ENCODE peak calls at places on chromosomes 4 and X, in nine cellular contexts. Z is activated CD8-positive, alpha-beta memory T cell treated with anti-CD3 and anti-CD28 coated beads, Interleukin-2, amount 10 ng/mL, durations not matched to agents 7 days and 5 days; P is SIG-M5; M is cardiac fibroblast; X is body of pancreas; N is effector memory CD8-positive, alpha-beta T cell; E is effector memory CD4-positive, alpha-beta T cell; S is NCI-H1092; U is iPS-NIHi11. C is an unnamed sample.

GRCh38 chr4:1571986-1572385 is 112.1 kb downstream of the FAM53A start:
- DNase-seq in P (no peak), E (no peak), U (no peak), S (no peak), Z (no peak), X (no peak), M (no peak), N (no peak), C (no peak)

GRCh38 chrX:129930941-129931410 is 25.0 kb downstream of the UTP14A start:
- DNase-seq in X (no peak), P (no peak), E (no peak), Z (no peak), S (no peak), N (no peak), M (no peak), U (peak), C (no peak)

GRCh38 chr4:2327579-2327978 is 65.7 kb upstream of the MXD4 start:
- DNase-seq in Z (no peak), X (no peak), E (no peak), N (no peak), U (no peak), M (no peak), P (no peak), S (no peak), C (no peak)

GRCh38 chr4:55675196-55675793 is 39.2 kb upstream of the NMU start:
- DNase-seq in U (no peak), Z (no peak), P (no peak), M (no peak), N (no peak), X (no peak), E (no peak), S (no peak), C (no peak)

GRCh38 chrX:130869239-130869638 is 33.8 kb downstream of the ENOX2 start:
- DNase-seq in U (no peak), Z (no peak), M (no peak), E (no peak), X (no peak), N (no peak), S (no peak), P (no peak), C (no peak)

GRCh38 chr4:126364290-126364978 is 1049.7 kb downstream of the FAT4 start:
- DNase-seq in M (peak), S (no peak), N (no peak), U (no peak), X (no peak), E (no peak), P (no peak), Z (no peak), C (no peak)

GRCh38 chrX:136176399-136176825 is 29.1 kb downstream of the FHL1 start:
- DNase-seq in M (peak), N (no peak), Z (no peak), E (no peak), S (no peak), X (no peak), P (no peak), U (no peak), C (no peak)

GRCh38 chr4:26984896-26985295 is 124.3 kb downstream of the STIM2 start:
- DNase-seq in X (no peak), Z (no peak), N (no peak), U (no peak), E (no peak), P (no peak), S (no peak), M (no peak), C (no peak)

GRCh38 chrX:107601326-107601725 is 27.0 kb upstream of the PRPS1 start:
- DNase-seq in M (no peak), U (no peak), E (no peak), N (no peak), Z (no peak), P (no peak), S (no peak), X (no peak), C (no peak)

GRCh38 chr4:145487626-145488025 is 6.0 kb downstream of the SMAD1 start:
- DNase-seq in N (no peak), Z (no peak), E (no peak), S (no peak), M (no peak), U (no peak), X (no peak), P (no peak), C (no peak)

GRCh38 chr4:162201673-162202072 is 37.9 kb upstream of the FSTL5 start:
- DNase-seq in X (no peak), P (no peak), Z (no peak), M (no peak), N (no peak), E (no peak), U (no peak), S (no peak), C (no peak)

GRCh38 chr4:183200453-183200852 is 101.4 kb downstream of the WWC2 start:
- DNase-seq in E (no peak), X (peak), P (no peak), N (no peak), S (no peak), Z (no peak), U (peak), M (peak), C (no peak)

GRCh38 chr4:98564847-98565246 is 93.6 kb downstream of the TSPAN5 start:
- DNase-seq in X (no peak), E (no peak), U (no peak), M (no peak), S (no peak), P (no peak), N (no peak), Z (no peak), C (no peak)

GRCh38 chr4:15651682-15652081 is 3.5 kb downstream of the FBXL5 start:
- DNase-seq in N (no peak), X (no peak), S (no peak), U (no peak), M (no peak), P (no peak), E (no peak), Z (no peak), C (no peak)

GRCh38 chrX:68186552-68187262 is 246.6 kb downstream of the OPHN1 start:
- DNase-seq in U (no peak), S (no peak), Z (no peak), X (no peak), P (peak), M (peak), E (no peak), N (no peak), C (no peak)

GRCh38 chrX:31268359-31268758 is 196.5 kb upstream of the FTHL17 start:
- DNase-seq in X (no peak), P (no peak), U (peak), Z (no peak), N (no peak), S (no peak), M (no peak), E (no peak), C (no peak)

GRCh38 chr4:153362184-153362583 is 17.7 kb downstream of the MND1 start:
- DNase-seq in Z (no peak), N (no peak), X (no peak), E (no peak), S (no peak), U (no peak), M (peak), P (no peak), C (no peak)

GRCh38 chr4:102734116-102734515 is 26.7 kb downstream of the MANBA start:
- DNase-seq in Z (no peak), U (no peak), N (no peak), M (no peak), S (no peak), P (no peak), E (no peak), X (no peak), C (no peak)

GRCh38 chrX:43703211-43703791 is 47.2 kb downstream of the MAOA start:
- DNase-seq in E (no peak), N (no peak), Z (no peak), X (no peak), P (no peak), M (peak), U (no peak), S (no peak), C (no peak)

GRCh38 chr4:15754323-15754722 is 23.8 kb upstream of the CD38 start:
- DNase-seq in N (peak), M (peak), Z (peak), S (no peak), E (peak), U (no peak), P (no peak), X (no peak), C (no peak)

GRCh38 chrX:136710324-136710951 is 62.5 kb downstream of the CD40LG start:
- DNase-seq in U (no peak), X (no peak), P (no peak), Z (no peak), N (no peak), E (no peak), M (peak), S (no peak), C (no peak)

GRCh38 chr4:111064342-111064993 is 441.6 kb upstream of the PITX2 start:
- DNase-seq in E (no peak), Z (no peak), X (no peak), M (peak), N (no peak), P (no peak), S (no peak), U (peak), C (no peak)

GRCh38 chr4:94570558-94570957 is 118.8 kb downstream of the PDLIM5 start:
- DNase-seq in M (no peak), P (no peak), X (no peak), Z (no peak), U (no peak), N (no peak), S (no peak), E (no peak), C (no peak)

GRCh38 chr4:183966371-183966770 is 61.3 kb downstream of the STOX2 start:
- DNase-seq in U (no peak), E (no peak), X (no peak), M (no peak), S (no peak), Z (no peak), P (no peak), N (no peak), C (no peak)

GRCh38 chr4:155582971-155583437 is 83.6 kb upstream of the GUCY1A1 start:
- DNase-seq in M (peak), P (no peak), S (no peak), Z (no peak), E (no peak), U (no peak), X (no peak), N (no peak), C (peak)

GRCh38 chrX:13364230-13364629 is 44.4 kb upstream of the ATXN3L start:
- DNase-seq in U (no peak), P (no peak), Z (no peak), E (no peak), M (no peak), X (no peak), N (no peak), S (no peak), C (no peak)

GRCh38 chr4:137909910-137910309 is 332.2 kb downstream of the SLC7A11 start:
- DNase-seq in N (no peak), E (no peak), X (peak), S (peak), P (no peak), M (no peak), Z (no peak), U (peak), C (peak)

GRCh38 chr4:575281-576141 is 584 bp downstream of the TMEM271 start:
- DNase-seq in E (no peak), U (peak), S (peak), N (no peak), X (peak), P (no peak), M (peak), Z (no peak), C (peak)

GRCh38 chr4:100317032-100317864 is 127.0 kb upstream of the DDIT4L start:
- DNase-seq in M (peak), S (no peak), E (no peak), P (no peak), Z (no peak), X (no peak), N (no peak), U (no peak), C (no peak)

GRCh38 chr4:107794001-107794400 is 30.7 kb upstream of the SGMS2 start:
- DNase-seq in X (no peak), U (no peak), M (no peak), E (no peak), Z (no peak), P (no peak), N (no peak), S (no peak), C (no peak)